ENCODE peak calls at places on chromosome 12, in four cellular contexts. A is nucleus accumbens, N is Right ventricle myocardium inferior, J is amniotic stem cell. U is an unnamed sample.

GRCh38 chr12:25552681-25553080 is 402 bp downstream of the LMNTD1 start:
- DNase-seq in A (no peak), N (no peak), J (peak), U (no peak)

GRCh38 chr12:121189061-121189886 is 20.7 kb upstream of the P2RX4 start:
- DNase-seq in A (no peak), N (no peak), J (no peak), U (no peak)

GRCh38 chr12:3518902-3519301 is 27.9 kb downstream of the PRMT8 start:
- DNase-seq in A (no peak), N (no peak), J (no peak), U (no peak)

GRCh38 chr12:64903738-64904137 is 79.3 kb downstream of the TBC1D30 start:
- DNase-seq in A (no peak), N (no peak), J (no peak), U (no peak)

GRCh38 chr12:3564861-3565260 is 73.9 kb downstream of the PRMT8 start:
- DNase-seq in A (no peak), N (no peak), J (no peak), U (no peak)

GRCh38 chr12:78343657-78344056 is 513.0 kb downstream of the NAV3 start:
- DNase-seq in A (no peak), N (no peak), J (no peak), U (no peak)

GRCh38 chr12:131390408-131391100 is 320.3 kb upstream of the SFSWAP start:
- DNase-seq in A (no peak), N (no peak), J (no peak), U (no peak)

GRCh38 chr12:76890407-76891143 is 11.8 kb upstream of the CSRP2 start:
- DNase-seq in A (peak), N (no peak), J (no peak), U (no peak)

GRCh38 chr12:78146365-78146772 is 315.7 kb downstream of the NAV3 start:
- DNase-seq in A (no peak), N (no peak), J (no peak), U (peak)

GRCh38 chr12:111580737-111581136 is 18.4 kb downstream of the ATXN2 start:
- DNase-seq in A (no peak), N (no peak), J (no peak), U (no peak)

GRCh38 chr12:80490329-80490728 is 46.3 kb downstream of the PTPRQ start:
- DNase-seq in A (no peak), N (no peak), J (no peak), U (no peak)

GRCh38 chr12:67991158-67991557 is 1.9 kb downstream of the IFNG-AS1 start:
- DNase-seq in A (no peak), N (no peak), J (no peak), U (no peak)

GRCh38 chr12:3047961-3048360 is 29.2 kb upstream of the TSPAN9 start:
- DNase-seq in A (no peak), N (peak), J (no peak), U (no peak)

GRCh38 chr12:23781118-23781517 is 168.4 kb downstream of the SOX5 start:
- DNase-seq in A (no peak), N (no peak), J (no peak), U (no peak)

GRCh38 chr12:55717397-55718007 is 1.7 kb downstream of the BLOC1S1 start:
- DNase-seq in A (no peak), N (no peak), J (no peak), U (no peak)

GRCh38 chr12:128784030-128784770 is 39.6 kb downstream of the SLC15A4 start:
- DNase-seq in A (no peak), N (no peak), J (no peak), U (peak)

GRCh38 chr12:14558377-14559051 is 9.2 kb downstream of the PLBD1 start:
- DNase-seq in A (no peak), N (no peak), J (no peak), U (no peak)

GRCh38 chr12:72546106-72546505 is 273.9 kb downstream of the TRHDE start:
- DNase-seq in A (no peak), N (no peak), J (no peak), U (no peak)

GRCh38 chr12:105382771-105383632 is 52.5 kb downstream of the C12orf75 start:
- DNase-seq in A (no peak), N (no peak), J (peak), U (peak)

GRCh38 chr12:132194056-132194455 is 49.8 kb downstream of the NOC4L start:
- DNase-seq in A (no peak), N (peak), J (no peak), U (no peak)

GRCh38 chr12:88566430-88566829 is 13.8 kb downstream of the KITLG start:
- DNase-seq in A (no peak), N (no peak), J (no peak), U (no peak)

GRCh38 chr12:18808221-18808620 is 70.3 kb downstream of the CAPZA3 start:
- DNase-seq in A (no peak), N (no peak), J (no peak), U (no peak)

GRCh38 chr12:46214668-46215429 is 54.0 kb downstream of the SLC38A1 start:
- DNase-seq in A (no peak), N (no peak), J (no peak), U (no peak)

GRCh38 chr12:121107681-121108080 is 25.0 kb upstream of the P2RX7 start:
- DNase-seq in A (no peak), N (no peak), J (no peak), U (no peak)

GRCh38 chr12:129185855-129186254 is 332.6 kb downstream of the GLT1D1 start:
- DNase-seq in A (no peak), N (no peak), J (no peak), U (peak)

GRCh38 chr12:62679569-62679968 is 212.9 kb downstream of the MON2 start:
- DNase-seq in A (no peak), N (no peak), J (no peak), U (no peak)

GRCh38 chr12:47954467-47955045 is 8.8 kb upstream of the TMEM106C start:
- DNase-seq in A (no peak), N (no peak), J (no peak), U (no peak)

GRCh38 chr12:62736596-62736995 is 198.4 kb downstream of the PPM1H start:
- DNase-seq in A (no peak), N (no peak), J (no peak), U (no peak)

GRCh38 chr12:47272412-47273190 is 192.8 kb upstream of the AMIGO2 start:
- DNase-seq in A (no peak), N (no peak), J (no peak), U (no peak)

GRCh38 chr12:67068204-67068731 is 200.9 kb upstream of the CAND1 start:
- DNase-seq in A (no peak), N (peak), J (no peak), U (no peak)

GRCh38 chr12:45730842-45731336 is 1.4 kb downstream of the ARID2 start:
- DNase-seq in A (no peak), N (no peak), J (no peak), U (peak)

GRCh38 chr12:15682826-15683225 is 106.4 kb downstream of the EPS8 start:
- DNase-seq in A (no peak), N (no peak), J (no peak), U (no peak)

GRCh38 chr12:126858586-126858985 is 1408.4 kb upstream of the TMEM132C start:
- DNase-seq in A (no peak), N (no peak), J (no peak), U (no peak)

GRCh38 chr12:77689510-77690086 is 141.1 kb upstream of the NAV3 start:
- DNase-seq in A (no peak), N (no peak), J (no peak), U (no peak)

GRCh38 chr12:57881035-57881973 is 34.8 kb upstream of the CTDSP2 start:
- DNase-seq in A (no peak), N (no peak), J (peak), U (no peak)

GRCh38 chr12:4089147-4089606 is 184.4 kb upstream of the CCND2 start:
- DNase-seq in A (no peak), N (no peak), J (no peak), U (peak)

GRCh38 chr12:70221626-70222025 is 21.6 kb upstream of the CNOT2 start:
- DNase-seq in A (no peak), N (no peak), J (no peak), U (no peak)